ENCODE peak calls at places on chromosome 14, in four cellular contexts. Y, O, J and I are unnamed samples.

GRCh38 chr14:102487204-102487577 is 22.4 kb downstream of the ANKRD9 start:
- DNase-seq in Y (no peak), O (no peak), J (no peak), I (no peak)

GRCh38 chr14:54278087-54278486 is 118.7 kb upstream of the CDKN3 start:
- DNase-seq in Y (no peak), O (no peak), J (no peak), I (no peak)

GRCh38 chr14:20356422-20356821 is 13.0 kb downstream of the PARP2 start:
- DNase-seq in Y (no peak), O (no peak), J (no peak), I (no peak)

GRCh38 chr14:91545946-91546716 is 36.0 kb upstream of the PPP4R3A start:
- DNase-seq in Y (no peak), O (no peak), J (no peak), I (no peak)

GRCh38 chr14:99481745-99482099 is 513 bp downstream of the CCNK start:
- DNase-seq in Y (peak; percentile 23), O (no peak), J (no peak), I (peak; percentile 34)

GRCh38 chr14:83294941-83295340 is 1761.3 kb upstream of the SEL1L start:
- DNase-seq in Y (no peak), O (no peak), J (no peak), I (no peak)

GRCh38 chr14:55115861-55116245 is 13.2 kb upstream of the LGALS3 start:
- DNase-seq in Y (no peak), O (no peak), J (no peak), I (no peak)

GRCh38 chr14:104685216-104685997 is 4.0 kb upstream of the INF2 start:
- DNase-seq in Y (peak; percentile 53), O (no peak), J (no peak), I (no peak)

GRCh38 chr14:23055147-23055550 is 2.2 kb downstream of the CDH24 start:
- DNase-seq in Y (no peak), O (no peak), J (no peak), I (no peak)

GRCh38 chr14:76977793-76978730 is 50.4 kb downstream of the IRF2BPL start:
- DNase-seq in Y (peak; percentile 98), O (no peak), J (no peak), I (no peak)

GRCh38 chr14:64550539-64551333 is 975 bp downstream of the PPP1R36 start:
- DNase-seq in Y (no peak), O (no peak), J (no peak), I (no peak)

GRCh38 chr14:83485591-83485990 is 1951.9 kb upstream of the SEL1L start:
- DNase-seq in Y (no peak), O (no peak), J (no peak), I (no peak)

GRCh38 chr14:61812347-61813100 is 50.3 kb downstream of the SNAPC1 start:
- DNase-seq in Y (peak; percentile 27), O (no peak), J (no peak), I (peak; percentile 29)

GRCh38 chr14:31263485-31264133 is 56.0 kb upstream of the HECTD1 start:
- DNase-seq in Y (no peak), O (peak; percentile 67), J (peak; percentile 90), I (no peak)

GRCh38 chr14:101400815-101401214 is 160.5 kb upstream of the DIO3 start:
- DNase-seq in Y (no peak), O (no peak), J (no peak), I (no peak)

GRCh38 chr14:23113346-23114119 is 5.5 kb downstream of the CEBPE start:
- DNase-seq in Y (no peak), O (no peak), J (no peak), I (no peak)

GRCh38 chr14:64758711-64759554 is 54.7 kb downstream of the PLEKHG3 start:
- DNase-seq in Y (no peak), O (peak; percentile 74), J (no peak), I (no peak)

GRCh38 chr14:77988966-77989365 is 181.2 kb upstream of the NRXN3 start:
- DNase-seq in Y (no peak), O (peak; percentile 62), J (peak; percentile 57), I (no peak)

GRCh38 chr14:104282332-104283196 is 144.2 kb downstream of the KIF26A start:
- DNase-seq in Y (no peak), O (no peak), J (no peak), I (peak; percentile 89)